ENCODE peak calls at places on chromosomes 6 and 20, in five cellular contexts. Q, V, A, R and X are unnamed samples.

GRCh38 chr20:38173237-38174156 is 8.4 kb upstream of the TGM2 start:
- DNase-seq in Q (no peak), V (peak; percentile 85), A (no peak), R (no peak), X (no peak)

GRCh38 chr20:15742076-15742475 is 831.2 kb downstream of the KIF16B start:
- DNase-seq in Q (no peak), V (no peak), A (no peak), R (no peak), X (no peak)

GRCh38 chr6:131687022-131687421 is 14.2 kb downstream of the OR2A4 start:
- DNase-seq in Q (no peak), V (no peak), A (no peak), R (no peak), X (no peak)

GRCh38 chr6:158812611-158813010 is 6.6 kb downstream of the EZR start:
- DNase-seq in Q (no peak), V (no peak), A (no peak), R (no peak), X (no peak)

GRCh38 chr6:158026901-158027589 is 45.4 kb downstream of the SYNJ2 start:
- DNase-seq in Q (no peak), V (no peak), A (no peak), R (no peak), X (no peak)

GRCh38 chr6:52590634-52590985 is 13.8 kb upstream of the TRAM2 start:
- DNase-seq in Q (no peak), V (peak; percentile 52), A (no peak), R (no peak), X (no peak)

GRCh38 chr20:38290829-38291581 is 13.0 kb upstream of the BPI start:
- DNase-seq in Q (peak; percentile 60), V (peak; percentile 87), A (peak; percentile 57), R (no peak), X (peak; percentile 74)

GRCh38 chr6:2739335-2739734 is 11.4 kb downstream of the MYLK4 start:
- DNase-seq in Q (no peak), V (peak; percentile 20), A (peak; percentile 28), R (no peak), X (no peak)

GRCh38 chr6:42402184-42402583 is 49.5 kb downstream of the TRERF1 start:
- DNase-seq in Q (no peak), V (no peak), A (no peak), R (peak; percentile 74), X (no peak)

GRCh38 chr20:19918965-19919329 is 98.2 kb upstream of the NAA20 start:
- DNase-seq in Q (no peak), V (peak; percentile 76), A (no peak), R (no peak), X (no peak)

GRCh38 chr6:52731719-52732118 is 31.6 kb downstream of the GSTA2 start:
- DNase-seq in Q (no peak), V (no peak), A (peak; percentile 15), R (no peak), X (no peak)

GRCh38 chr20:4303136-4303535 is 287.8 kb upstream of the RNF24 start:
- DNase-seq in Q (no peak), V (no peak), A (no peak), R (no peak), X (no peak)

GRCh38 chr6:149425224-149425623 is 25.2 kb downstream of the SUMO4 start:
- DNase-seq in Q (no peak), V (no peak), A (no peak), R (no peak), X (peak; percentile 33)

GRCh38 chr20:62702886-62703852 is 5.5 kb upstream of the NTSR1 start:
- DNase-seq in Q (no peak), V (peak; percentile 48), A (no peak), R (no peak), X (no peak)

GRCh38 chr20:46364670-46365482 is 41.5 kb downstream of the ELMO2 start:
- DNase-seq in Q (no peak), V (no peak), A (no peak), R (no peak), X (no peak)

GRCh38 chr6:92376711-92377110 is 1042.6 kb downstream of the EPHA7 start:
- DNase-seq in Q (no peak), V (no peak), A (no peak), R (no peak), X (no peak)

GRCh38 chr6:141587482-141588266 is 545.1 kb upstream of the GJE1 start:
- DNase-seq in Q (no peak), V (no peak), A (no peak), R (no peak), X (no peak)

GRCh38 chr6:87152528-87152950 is 2.8 kb upstream of the ZNF292 start:
- DNase-seq in Q (no peak), V (no peak), A (no peak), R (no peak), X (no peak)

GRCh38 chr20:22438926-22439325 is 145.4 kb downstream of the FOXA2 start:
- DNase-seq in Q (peak; percentile 16), V (peak; percentile 54), A (no peak), R (no peak), X (no peak)

GRCh38 chr6:149331871-149332270 is 14.4 kb downstream of the TAB2 start:
- DNase-seq in Q (no peak), V (no peak), A (no peak), R (no peak), X (no peak)

GRCh38 chr6:132405143-132405915 is 4.1 kb upstream of the MOXD1 start:
- DNase-seq in Q (no peak), V (no peak), A (no peak), R (peak; percentile 61), X (no peak)

GRCh38 chr20:9068232-9068781 is 580 bp upstream of the PLCB4 start:
- DNase-seq in Q (peak; percentile 72), V (no peak), A (peak; percentile 46), R (no peak), X (peak; percentile 84)

DNA sequence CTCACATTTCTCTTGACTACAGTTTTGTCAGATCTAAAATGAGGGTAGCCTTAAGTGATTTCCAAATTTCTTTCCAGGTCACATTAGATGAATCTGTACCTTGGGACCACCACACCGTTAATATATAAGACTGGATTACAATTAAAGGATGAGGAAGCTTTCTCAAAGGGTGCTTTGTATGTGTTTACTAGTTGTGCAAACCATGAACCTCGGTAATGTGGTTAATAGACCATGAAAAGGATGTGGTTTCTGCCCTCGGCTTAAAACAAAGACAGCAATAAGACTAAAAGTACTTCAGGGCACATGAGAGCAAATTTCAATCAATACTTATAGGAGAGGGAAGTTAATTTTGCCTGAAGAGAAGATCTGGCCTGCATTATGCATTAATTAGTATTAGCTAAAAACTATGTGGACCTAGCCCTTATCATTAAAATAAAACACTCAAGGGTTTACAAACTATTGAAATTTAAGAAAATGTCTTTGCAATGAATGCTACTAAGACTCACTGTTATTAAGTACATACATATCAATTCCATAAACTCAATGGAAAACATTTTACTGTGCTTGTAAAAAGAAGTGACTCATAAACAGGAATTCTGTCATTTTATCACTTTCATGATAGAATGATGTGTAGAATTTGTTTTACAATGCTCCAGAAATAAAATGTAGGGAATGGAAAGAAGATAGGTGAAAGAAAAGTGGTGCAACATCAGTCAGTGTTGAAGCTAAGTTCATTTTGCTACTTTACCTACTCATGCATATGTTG is 936 bp upstream of the TMX4 start:
- DNase-seq in Q (no peak), V (peak; percentile 23), A (no peak), R (peak; percentile 85), X (no peak)
- TF ChIP-seq SUZ12 in Q (no peak), V (no peak), A (no peak), R (no peak), X (no peak)

DNA sequence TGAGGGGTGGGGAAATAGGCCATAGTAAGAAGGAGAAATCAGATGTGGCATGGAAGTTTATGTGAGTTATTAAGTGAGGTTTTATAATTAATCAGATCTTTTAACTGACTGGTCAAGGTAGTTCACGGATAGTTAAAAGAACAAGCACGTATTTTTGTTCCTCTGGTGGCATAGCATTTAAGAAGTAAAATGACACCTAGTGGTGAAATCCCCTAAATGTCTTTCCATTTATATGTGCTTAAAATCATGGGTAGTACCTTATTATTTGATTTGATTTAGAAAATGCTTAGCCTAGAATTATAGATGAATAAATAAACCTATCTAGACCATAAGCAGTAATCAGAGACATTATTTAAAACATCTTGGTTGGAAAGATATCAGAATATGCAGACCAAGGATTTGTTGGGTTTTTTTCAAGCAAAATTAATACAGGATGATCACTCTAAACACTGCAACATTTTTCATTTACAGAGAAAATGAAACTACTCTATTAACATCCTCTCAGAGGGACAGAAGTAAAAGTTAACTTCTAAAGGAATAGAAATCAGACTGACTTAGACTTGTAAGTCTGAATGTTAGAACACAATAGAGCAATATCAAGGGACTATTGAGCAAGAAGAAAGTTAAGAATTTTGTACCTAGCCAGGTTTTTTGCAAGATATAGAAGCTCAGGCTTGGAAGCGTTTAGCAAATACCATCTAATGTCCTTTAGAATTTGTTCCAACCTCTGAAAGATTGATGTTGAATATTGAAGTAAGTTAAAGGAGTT is 81.1 kb downstream of the STXBP5 start:
- DNase-seq in Q (peak; percentile 19), V (peak; percentile 46), A (no peak), R (no peak), X (no peak)
- TF ChIP-seq SUZ12 in Q (no peak), V (no peak), A (no peak), R (no peak), X (no peak)

GRCh38 chr6:680666-681374 is 12.1 kb downstream of the EXOC2 start:
- DNase-seq in Q (no peak), V (no peak), A (no peak), R (no peak), X (peak; percentile 43)

GRCh38 chr6:680204-680603 is 12.7 kb downstream of the EXOC2 start:
- DNase-seq in Q (no peak), V (no peak), A (no peak), R (no peak), X (no peak)

GRCh38 chr6:684831-685636 is 7.9 kb downstream of the EXOC2 start:
- DNase-seq in Q (no peak), V (no peak), A (no peak), R (peak; percentile 53), X (no peak)

GRCh38 chr6:686528-686927 is 6.4 kb downstream of the EXOC2 start:
- DNase-seq in Q (peak; percentile 62), V (peak; percentile 42), A (no peak), R (no peak), X (no peak)

GRCh38 chr6:683742-684440 is 9.0 kb downstream of the EXOC2 start:
- DNase-seq in Q (peak; percentile 83), V (no peak), A (peak; percentile 80), R (no peak), X (peak; percentile 63)
- TF ChIP-seq SUZ12 in Q (no peak), V (no peak), A (no peak), R (no peak), X (no peak)

GRCh38 chr20:13243826-13244376 is 22.8 kb downstream of the ISM1 start:
- DNase-seq in Q (no peak), V (peak; percentile 100), A (no peak), R (no peak), X (no peak)

GRCh38 chr20:13250242-13250641 is 29.2 kb downstream of the ISM1 start:
- DNase-seq in Q (no peak), V (no peak), A (no peak), R (no peak), X (no peak)

GRCh38 chr20:13249118-13249859 is 28.2 kb downstream of the ISM1 start:
- DNase-seq in Q (no peak), V (no peak), A (no peak), R (no peak), X (no peak)

DNA sequence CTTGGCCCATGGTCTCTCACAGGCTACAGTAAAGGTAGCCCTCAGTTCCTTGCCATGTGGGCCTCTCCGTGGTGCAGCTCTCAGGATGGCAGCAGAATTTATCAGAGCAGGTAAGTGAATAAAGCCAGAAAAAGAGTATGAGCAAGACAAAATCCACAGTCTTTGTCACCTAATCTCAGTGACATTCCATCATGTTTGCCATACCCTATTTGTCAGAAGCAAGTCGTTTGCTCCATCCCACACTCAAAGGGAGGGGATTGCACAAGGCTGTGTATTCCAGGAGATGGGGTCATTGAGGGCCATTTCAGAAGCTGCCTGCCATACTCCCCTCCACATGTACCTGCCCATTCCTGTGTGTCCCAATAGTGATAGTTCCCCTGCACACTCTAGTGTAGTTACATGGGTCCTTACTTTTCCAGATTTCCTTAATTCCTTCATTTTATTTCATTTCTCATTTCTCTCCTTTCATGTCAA is 24.2 kb downstream of the ISM1 start:
- DNase-seq in Q (no peak), V (peak; percentile 97), A (no peak), R (no peak), X (no peak)
- TF ChIP-seq SUZ12 in Q (no peak), V (no peak), A (no peak), R (no peak), X (no peak)